ENCODE peak calls at places on chromosomes 5 and 9, in five cellular contexts. One of them, this sample, is unnamed.

GRCh38 chr9:110837401-110838005 is 168.9 kb downstream of the MUSK start:
- DNase-seq in fibroblast of lung: no peak
- DNase-seq in MM.1S: no peak
- DNase-seq in astrocyte: no peak
- DNase-seq in hepatocyte: no peak
- DNase-seq in this sample: no peak

GRCh38 chr9:135061441-135061840 is 26.0 kb upstream of the OLFM1 start:
- DNase-seq in fibroblast of lung: no peak
- DNase-seq in MM.1S: no peak
- DNase-seq in astrocyte: no peak
- DNase-seq in hepatocyte: no peak
- DNase-seq in this sample: no peak

GRCh38 chr5:124561451-124561850 is 185.0 kb downstream of the ZNF608 start:
- DNase-seq in fibroblast of lung: no peak
- DNase-seq in MM.1S: no peak
- DNase-seq in astrocyte: no peak
- DNase-seq in hepatocyte: no peak
- DNase-seq in this sample: no peak

GRCh38 chr9:106962615-106963363 is 99.8 kb downstream of the ZNF462 start:
- DNase-seq in fibroblast of lung: no peak
- DNase-seq in MM.1S: no peak
- DNase-seq in astrocyte: peak; percentile 61
- DNase-seq in hepatocyte: no peak
- DNase-seq in this sample: no peak

GRCh38 chr9:38215465-38215864 is 146.4 kb upstream of the SHB start:
- DNase-seq in fibroblast of lung: no peak
- DNase-seq in MM.1S: no peak
- DNase-seq in astrocyte: no peak
- DNase-seq in hepatocyte: no peak
- DNase-seq in this sample: no peak

GRCh38 chr9:2116073-2116472 is 100.9 kb downstream of the SMARCA2 start:
- DNase-seq in fibroblast of lung: peak; percentile 15
- DNase-seq in MM.1S: no peak
- DNase-seq in astrocyte: no peak
- DNase-seq in hepatocyte: peak; percentile 14
- DNase-seq in this sample: peak; percentile 59

GRCh38 chr9:85662558-85662957 is 79.2 kb downstream of the AGTPBP1 start:
- DNase-seq in fibroblast of lung: no peak
- DNase-seq in MM.1S: no peak
- DNase-seq in astrocyte: no peak
- DNase-seq in hepatocyte: no peak
- DNase-seq in this sample: no peak

GRCh38 chr5:66585291-66585690 is 10.9 kb upstream of the MAST4 start:
- DNase-seq in fibroblast of lung: no peak
- DNase-seq in MM.1S: no peak
- DNase-seq in astrocyte: no peak
- DNase-seq in hepatocyte: no peak
- DNase-seq in this sample: no peak

GRCh38 chr5:9268226-9268625 is 277.6 kb downstream of the SEMA5A start:
- DNase-seq in fibroblast of lung: peak; percentile 11
- DNase-seq in MM.1S: no peak
- DNase-seq in astrocyte: no peak
- DNase-seq in hepatocyte: no peak
- DNase-seq in this sample: no peak

GRCh38 chr5:100448250-100448649 is 86.9 kb upstream of the FAM174A start:
- DNase-seq in fibroblast of lung: peak; percentile 44
- DNase-seq in MM.1S: no peak
- DNase-seq in astrocyte: peak; percentile 18
- DNase-seq in hepatocyte: no peak
- DNase-seq in this sample: no peak

GRCh38 chr5:176538505-176538806 is 1.3 kb upstream of the RNF44 start:
- DNase-seq in fibroblast of lung: no peak
- DNase-seq in MM.1S: no peak
- DNase-seq in astrocyte: no peak
- DNase-seq in hepatocyte: peak; percentile 25
- DNase-seq in this sample: peak; percentile 63

GRCh38 chr5:141330299-141331080 is at the start of gene PCDHGA1:
- DNase-seq in fibroblast of lung: peak; percentile 67
- DNase-seq in MM.1S: peak; percentile 70
- DNase-seq in astrocyte: no peak
- DNase-seq in hepatocyte: no peak
- DNase-seq in this sample: peak; percentile 89

GRCh38 chr9:3880851-3881250 is 355.1 kb upstream of the RFX3 start:
- DNase-seq in fibroblast of lung: peak; percentile 95
- DNase-seq in MM.1S: no peak
- DNase-seq in astrocyte: peak; percentile 99
- DNase-seq in hepatocyte: no peak
- DNase-seq in this sample: no peak

GRCh38 chr9:121650220-121651013 is 1.0 kb upstream of the DAB2IP start:
- DNase-seq in fibroblast of lung: peak; percentile 55
- DNase-seq in MM.1S: no peak
- DNase-seq in astrocyte: peak; percentile 38
- DNase-seq in hepatocyte: peak; percentile 92
- DNase-seq in this sample: no peak

DNA sequence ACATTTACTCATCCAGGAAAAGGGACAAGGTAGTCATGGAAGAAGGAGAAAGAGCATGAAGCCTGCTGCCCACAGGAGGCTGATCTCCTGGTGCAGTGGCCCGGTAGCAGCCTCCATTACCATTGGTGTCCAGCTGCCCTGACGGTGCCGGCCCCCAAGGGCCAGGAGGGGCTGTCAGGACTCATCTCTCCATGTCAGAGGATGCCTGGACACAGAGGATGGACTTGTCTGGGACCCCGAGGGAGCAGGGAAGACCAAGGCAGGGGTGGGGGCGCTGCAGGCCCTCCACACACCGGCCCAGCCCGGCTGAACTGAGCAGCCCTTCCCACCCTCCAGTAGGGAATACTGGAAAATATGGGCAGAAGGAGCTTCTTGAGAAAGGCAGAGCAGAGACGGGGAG is 52.2 kb downstream of the IRX2 start:
- DNase-seq in fibroblast of lung: no peak
- DNase-seq in MM.1S: no peak
- DNase-seq in astrocyte: no peak
- DNase-seq in hepatocyte: no peak
- DNase-seq in this sample: no peak
- H3K9me3 ChIP-seq in fibroblast of lung: no peaks in the 10 kb centered on the region
- H3K9me3 ChIP-seq in MM.1S: no peaks in the 10 kb centered on the region
- H3K9me3 ChIP-seq in astrocyte: peaks cover 3% of the 10 kb centered on the region
- H3K9me3 ChIP-seq in hepatocyte: no peaks in the 10 kb centered on the region
- H3K9me3 ChIP-seq in this sample: peaks cover 4% of the 10 kb centered on the region

GRCh38 chr5:147481857-147482256 is 28.0 kb downstream of the DPYSL3 start:
- DNase-seq in fibroblast of lung: peak; percentile 60
- DNase-seq in MM.1S: no peak
- DNase-seq in astrocyte: peak; percentile 85
- DNase-seq in hepatocyte: no peak
- DNase-seq in this sample: no peak
- H3K79me2 ChIP-seq in fibroblast of lung: peaks cover 24% of the 10 kb centered on the region
- H3K79me2 ChIP-seq in MM.1S: no peaks in the 10 kb centered on the region
- H3K79me2 ChIP-seq in astrocyte: peaks cover 76% of the 10 kb centered on the region
- H3K79me2 ChIP-seq in hepatocyte: no peaks in the 10 kb centered on the region
- H3K79me2 ChIP-seq in this sample: no peaks in the 10 kb centered on the region

GRCh38 chr5:90529939-90530677 is 724 bp upstream of the LYSMD3 start:
- DNase-seq in fibroblast of lung: peak; percentile 84
- DNase-seq in MM.1S: peak; percentile 77
- DNase-seq in astrocyte: peak; percentile 73
- DNase-seq in hepatocyte: peak; percentile 83
- DNase-seq in this sample: peak; percentile 84

GRCh38 chr5:90533794-90534193 is 4.4 kb upstream of the LYSMD3 start:
- DNase-seq in fibroblast of lung: no peak
- DNase-seq in MM.1S: no peak
- DNase-seq in astrocyte: no peak
- DNase-seq in hepatocyte: no peak
- DNase-seq in this sample: no peak

GRCh38 chr5:90529234-90529938 is at the start of gene LYSMD3:
- DNase-seq in fibroblast of lung: peak; percentile 97
- DNase-seq in MM.1S: peak; percentile 98
- DNase-seq in astrocyte: peak; percentile 90
- DNase-seq in hepatocyte: peak; percentile 98
- DNase-seq in this sample: peak; percentile 98

GRCh38 chr5:90528704-90529233 is 615 bp downstream of the LYSMD3 start:
- DNase-seq in fibroblast of lung: peak; percentile 27
- DNase-seq in MM.1S: peak; percentile 38
- DNase-seq in astrocyte: peak; percentile 25
- DNase-seq in hepatocyte: peak; percentile 23
- DNase-seq in this sample: peak; percentile 56

GRCh38 chr5:90530736-90531487 is 1.5 kb upstream of the LYSMD3 start:
- DNase-seq in fibroblast of lung: no peak
- DNase-seq in MM.1S: no peak
- DNase-seq in astrocyte: no peak
- DNase-seq in hepatocyte: peak; percentile 15
- DNase-seq in this sample: no peak
- H2AFZ ChIP-seq in fibroblast of lung: no peak overlapping the region
- H2AFZ ChIP-seq in MM.1S: peak overlapping the region; percentile 98
- H2AFZ ChIP-seq in astrocyte: no peak overlapping the region
- H2AFZ ChIP-seq in hepatocyte: no peak overlapping the region
- H2AFZ ChIP-seq in this sample: peak overlapping the region; percentile 97

GRCh38 chr9:35495984-35496383 is 6.1 kb downstream of the RUSC2 start:
- DNase-seq in fibroblast of lung: no peak
- DNase-seq in MM.1S: no peak
- DNase-seq in astrocyte: no peak
- DNase-seq in hepatocyte: no peak
- DNase-seq in this sample: no peak
- H3K9me3 ChIP-seq in fibroblast of lung: no peaks in the 10 kb centered on the region
- H3K9me3 ChIP-seq in MM.1S: no peaks in the 10 kb centered on the region
- H3K9me3 ChIP-seq in astrocyte: no peaks in the 10 kb centered on the region
- H3K9me3 ChIP-seq in hepatocyte: no peaks in the 10 kb centered on the region
- H3K9me3 ChIP-seq in this sample: no peaks in the 10 kb centered on the region

This sample was measured in Karpas-422.